ENCODE peak calls at places on chromosomes 3 and 15, in five cellular contexts. N, V, C, Q and H are unnamed samples.

GRCh38 chr15:57565326-57565725 is 26.4 kb upstream of the MYZAP start:
- DNase-seq in N (no peak), V (no peak), C (no peak), Q (no peak), H (no peak)

GRCh38 chr3:141452045-141452444 is 34.8 kb upstream of the RASA2 start:
- DNase-seq in N (peak), V (peak), C (peak), Q (peak), H (peak)

GRCh38 chr3:178802993-178803693 is 266.9 kb downstream of the KCNMB2 start:
- DNase-seq in N (no peak), V (no peak), C (no peak), Q (no peak), H (peak)

GRCh38 chr3:127985216-127985615 is 67.0 kb upstream of the SEC61A1 start:
- DNase-seq in N (no peak), V (no peak), C (no peak), Q (no peak), H (no peak)

GRCh38 chr3:30502051-30502741 is 104.2 kb upstream of the TGFBR2 start:
- DNase-seq in N (no peak), V (no peak), C (peak), Q (no peak), H (no peak)

GRCh38 chr15:56307180-56307579 is 58.0 kb upstream of the TEX9 start:
- DNase-seq in N (no peak), V (no peak), C (no peak), Q (no peak), H (no peak)

GRCh38 chr15:70566989-70567388 is 196.4 kb downstream of the UACA start:
- DNase-seq in N (no peak), V (no peak), C (no peak), Q (no peak), H (no peak)

GRCh38 chr3:143313025-143313424 is 193.5 kb downstream of the CHST2 start:
- DNase-seq in N (no peak), V (no peak), C (no peak), Q (no peak), H (no peak)

GRCh38 chr3:74347563-74348268 is 266.7 kb downstream of the CNTN3 start:
- DNase-seq in N (no peak), V (no peak), C (no peak), Q (no peak), H (no peak)

GRCh38 chr15:97085806-97086205 is 755.3 kb downstream of the NR2F2 start:
- DNase-seq in N (no peak), V (no peak), C (no peak), Q (no peak), H (no peak)

GRCh38 chr3:109356442-109357155 is 19.3 kb upstream of the DPPA4 start:
- DNase-seq in N (no peak), V (no peak), C (no peak), Q (no peak), H (no peak)

GRCh38 chr15:56984681-56985515 is 66.5 kb downstream of the TCF12 start:
- DNase-seq in N (no peak), V (peak), C (peak), Q (no peak), H (peak)

GRCh38 chr3:150145659-150146058 is 175.0 kb upstream of the PFN2 start:
- DNase-seq in N (no peak), V (no peak), C (peak), Q (peak), H (no peak)

GRCh38 chr3:188890572-188891270 is 281.1 kb upstream of the TPRG1 start:
- DNase-seq in N (no peak), V (peak), C (peak), Q (no peak), H (peak)

GRCh38 chr15:91970142-91970541 is 116.6 kb downstream of the SLCO3A1 start:
- DNase-seq in N (no peak), V (peak), C (peak), Q (no peak), H (no peak)